ENCODE peak calls at places on chromosomes 16 and 17, in nine cellular contexts. Q is AG10803, A is GM20000, L is body of pancreas, W is heart right ventricle, U is fibroblast of lung, K is AG04450, T is natural killer cell, D is glutamatergic neuron. V is an unnamed sample.

GRCh38 chr17:1438593-1439083 is 17.4 kb downstream of the CRK start:
- DNase-seq in Q (peak), A (no peak), L (no peak), W (no peak), U (peak), K (peak), T (no peak), D (no peak), V (no peak)

GRCh38 chr17:9329251-9329921 is 246.2 kb downstream of the STX8 start:
- DNase-seq in Q (no peak), A (no peak), L (no peak), W (peak), U (no peak), K (no peak), T (no peak), D (peak), V (no peak)

GRCh38 chr17:61201211-61201610 is 198.4 kb upstream of the TBX2 start:
- DNase-seq in Q (peak), A (no peak), L (no peak), W (no peak), U (peak), K (peak), T (no peak), D (no peak), V (no peak)

GRCh38 chr16:12538667-12539081 is 265.0 kb downstream of the CPPED1 start:
- DNase-seq in Q (peak), A (no peak), L (no peak), W (no peak), U (no peak), K (no peak), T (no peak), D (no peak), V (peak)

GRCh38 chr17:43655702-43656275 is 5.9 kb downstream of the MEOX1 start:
- DNase-seq in Q (no peak), A (no peak), L (no peak), W (no peak), U (peak), K (no peak), T (no peak), D (no peak), V (no peak)

GRCh38 chr17:77332981-77333685 is 192.4 kb downstream of the SEC14L1 start:
- DNase-seq in Q (peak), A (no peak), L (peak), W (no peak), U (peak), K (no peak), T (peak), D (no peak), V (peak)

GRCh38 chr16:4501071-4501478 is 24.9 kb downstream of the HMOX2 start:
- DNase-seq in Q (peak), A (no peak), L (peak), W (no peak), U (peak), K (no peak), T (no peak), D (no peak), V (no peak)

GRCh38 chr17:47230864-47231263 is 21.7 kb downstream of the MYL4 start:
- DNase-seq in Q (no peak), A (no peak), L (no peak), W (no peak), U (no peak), K (no peak), T (no peak), D (no peak), V (no peak)

GRCh38 chr17:75501378-75502071 is 13.8 kb downstream of the CASKIN2 start:
- DNase-seq in Q (no peak), A (no peak), L (no peak), W (no peak), U (no peak), K (no peak), T (no peak), D (no peak), V (no peak)

GRCh38 chr17:60391419-60392041 is 403 bp downstream of the USP32 start:
- DNase-seq in Q (peak), A (no peak), L (no peak), W (no peak), U (peak), K (no peak), T (no peak), D (peak), V (peak)

GRCh38 chr16:523097-523741 is 4.3 kb upstream of the CAPN15 start:
- DNase-seq in Q (no peak), A (no peak), L (no peak), W (no peak), U (no peak), K (no peak), T (no peak), D (no peak), V (no peak)

GRCh38 chr16:522320-523096 is 5.0 kb upstream of the CAPN15 start:
- DNase-seq in Q (no peak), A (no peak), L (no peak), W (no peak), U (no peak), K (no peak), T (no peak), D (no peak), V (no peak)

GRCh38 chr16:519841-520687 is 7.4 kb upstream of the CAPN15 start:
- DNase-seq in Q (no peak), A (no peak), L (no peak), W (no peak), U (no peak), K (no peak), T (no peak), D (no peak), V (no peak)

GRCh38 chr16:520847-521246 is 6.7 kb upstream of the CAPN15 start:
- DNase-seq in Q (no peak), A (no peak), L (no peak), W (no peak), U (no peak), K (no peak), T (no peak), D (no peak), V (no peak)

GRCh38 chr16:521381-522210 is 5.9 kb upstream of the CAPN15 start:
- DNase-seq in Q (no peak), A (no peak), L (no peak), W (no peak), U (no peak), K (no peak), T (no peak), D (no peak), V (no peak)
- TF ChIP-seq CTCF in Q (peak), A (no peak), L (no peak), W (no peak), U (no peak), K (no peak), T (no peak), D (no peak), V (no peak)

GRCh38 chr17:49616546-49617205 is 41.0 kb downstream of the NXPH3 start:
- DNase-seq in Q (peak), A (no peak), L (peak), W (peak), U (peak), K (no peak), T (no peak), D (no peak), V (no peak)

GRCh38 chr17:49612721-49613120 is 37.0 kb downstream of the NXPH3 start:
- DNase-seq in Q (no peak), A (no peak), L (no peak), W (no peak), U (no peak), K (no peak), T (no peak), D (no peak), V (no peak)

GRCh38 chr17:49618112-49618611 is 42.5 kb downstream of the NXPH3 start:
- DNase-seq in Q (no peak), A (no peak), L (no peak), W (no peak), U (no peak), K (no peak), T (no peak), D (no peak), V (no peak)

GRCh38 chr17:49610883-49611584 is 35.4 kb downstream of the NXPH3 start:
- DNase-seq in Q (peak), A (no peak), L (peak), W (no peak), U (no peak), K (no peak), T (no peak), D (no peak), V (no peak)

GRCh38 chr17:49616086-49616485 is 40.4 kb downstream of the NXPH3 start:
- DNase-seq in Q (no peak), A (no peak), L (no peak), W (no peak), U (no peak), K (no peak), T (no peak), D (no peak), V (no peak)
- TF ChIP-seq CTCF in Q (peak), A (no peak), L (no peak), W (peak), U (peak), K (peak), T (no peak), D (no peak), V (peak)

GRCh38 chr17:82297804-82298537 is 19.4 kb downstream of the CD7 start:
- DNase-seq in Q (peak), A (peak), L (peak), W (peak), U (peak), K (peak), T (peak), D (no peak), V (peak)
- TF ChIP-seq CTCF in Q (no peak), A (no peak), L (no peak), W (no peak), U (no peak), K (no peak), T (no peak), D (no peak), V (no peak)

GRCh38 chr17:82238562-82239201 is 9.8 kb downstream of the SLC16A3 start:
- DNase-seq in Q (peak), A (peak), L (no peak), W (peak), U (peak), K (no peak), T (no peak), D (no peak), V (peak)

GRCh38 chr17:82240506-82241182 is 11.8 kb downstream of the SLC16A3 start:
- DNase-seq in Q (no peak), A (no peak), L (no peak), W (no peak), U (no peak), K (no peak), T (no peak), D (no peak), V (no peak)

GRCh38 chr17:82239401-82239925 is 10.6 kb downstream of the SLC16A3 start:
- DNase-seq in Q (no peak), A (no peak), L (no peak), W (no peak), U (no peak), K (no peak), T (no peak), D (no peak), V (no peak)

GRCh38 chr17:82241183-82241925 is 12.5 kb downstream of the SLC16A3 start:
- DNase-seq in Q (peak), A (no peak), L (no peak), W (peak), U (peak), K (no peak), T (peak), D (no peak), V (no peak)

DNA sequence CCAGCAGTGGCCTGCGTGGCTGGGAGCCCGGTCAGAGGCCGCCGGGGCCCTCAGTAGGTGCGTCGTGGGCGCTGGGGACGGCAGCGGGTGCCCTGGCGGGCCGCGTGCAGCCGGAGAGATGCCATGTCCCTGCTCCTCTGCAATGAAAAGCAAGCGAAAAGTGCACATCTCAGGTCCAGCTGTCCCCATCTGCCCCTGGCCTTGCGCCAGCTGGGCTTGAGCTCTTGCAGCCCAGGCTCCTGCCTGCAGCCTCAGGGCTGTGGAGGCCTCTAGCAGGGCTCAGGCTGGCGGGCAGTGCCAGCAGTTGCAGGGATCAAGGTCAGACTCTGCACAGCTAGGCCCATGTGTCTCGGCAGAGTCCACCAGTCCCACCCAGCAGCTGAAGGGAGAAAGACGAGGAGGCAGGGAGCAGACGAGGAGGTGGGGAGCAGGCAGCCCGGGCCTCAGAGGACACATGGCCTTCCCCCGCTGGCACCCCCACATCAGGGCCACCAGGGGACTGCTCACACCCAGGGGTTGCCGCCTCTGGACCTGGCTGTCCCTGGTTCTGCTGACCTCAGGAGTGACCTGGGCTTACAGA is 11.2 kb downstream of the SLC16A3 start:
- DNase-seq in Q (no peak), A (no peak), L (no peak), W (no peak), U (no peak), K (no peak), T (no peak), D (no peak), V (no peak)
- TF ChIP-seq CTCF in Q (no peak), A (no peak), L (no peak), W (no peak), U (no peak), K (no peak), T (no peak), D (no peak), V (no peak)

DNA sequence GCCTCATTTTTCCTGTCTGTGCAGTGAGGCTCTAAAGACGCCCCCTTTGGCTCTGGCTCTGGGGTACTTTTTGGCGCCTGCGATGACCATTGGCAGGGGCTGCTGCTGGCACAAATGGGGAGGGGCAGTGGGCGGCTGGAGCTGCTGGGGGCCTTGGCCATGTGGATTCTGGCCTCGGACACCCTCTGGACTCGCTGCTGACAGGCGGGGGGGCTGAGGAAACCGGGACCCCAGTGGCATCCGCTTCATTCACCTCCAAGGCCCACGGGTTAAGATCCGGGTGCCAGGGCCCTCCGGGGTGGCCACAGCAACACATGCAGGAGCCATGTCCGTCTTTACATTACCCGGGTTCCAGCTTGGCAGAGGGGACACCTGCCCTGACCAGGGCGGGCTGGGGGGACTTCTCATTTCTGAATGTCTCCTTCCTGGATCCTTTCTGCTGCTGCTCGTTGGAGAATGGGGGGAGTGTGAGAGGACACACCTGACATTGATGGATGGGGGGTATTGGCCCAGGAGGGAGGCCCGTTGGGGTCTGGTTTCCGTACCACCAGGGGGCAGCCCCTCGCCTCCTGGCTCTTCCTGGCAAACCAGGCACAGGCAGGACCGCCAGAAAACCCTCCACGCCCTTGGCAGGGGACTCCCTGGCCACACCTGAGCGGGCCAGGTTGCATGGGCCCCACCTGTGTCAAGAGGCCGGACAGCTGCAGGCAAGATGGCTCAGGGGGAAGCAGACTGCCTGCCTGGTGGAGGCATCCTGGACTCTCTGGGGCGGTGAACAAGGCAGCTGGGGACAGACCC is 21.8 kb downstream of the GSE1 start:
- DNase-seq in Q (no peak), A (no peak), L (no peak), W (no peak), U (no peak), K (no peak), T (no peak), D (no peak), V (no peak)
- TF ChIP-seq CTCF in Q (no peak), A (no peak), L (no peak), W (no peak), U (no peak), K (peak), T (no peak), D (peak), V (peak)

DNA sequence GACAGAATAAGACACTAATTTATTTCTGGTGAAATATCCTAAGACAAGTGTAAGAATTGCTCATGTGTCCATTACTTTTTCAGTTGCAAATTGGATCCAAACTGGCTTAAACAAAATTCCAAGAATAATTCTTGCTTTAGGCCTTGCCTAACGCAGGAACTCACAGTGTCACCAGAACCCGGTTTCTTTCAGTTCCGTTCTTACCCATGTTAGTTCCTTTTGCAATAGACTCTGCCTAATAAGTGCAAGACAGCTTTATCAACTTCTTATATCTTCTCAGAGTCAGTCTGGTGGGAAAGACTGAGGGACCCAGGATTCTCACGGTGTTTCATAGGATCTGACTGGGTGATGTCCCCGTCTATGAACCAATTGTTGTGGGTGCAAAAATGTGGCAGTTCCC is 24.7 kb downstream of the GDE1 start:
- DNase-seq in Q (no peak), A (no peak), L (no peak), W (no peak), U (no peak), K (no peak), T (no peak), D (no peak), V (no peak)
- TF ChIP-seq CTCF in Q (no peak), A (no peak), L (no peak), W (no peak), U (no peak), K (no peak), T (no peak), D (no peak), V (no peak)

DNA sequence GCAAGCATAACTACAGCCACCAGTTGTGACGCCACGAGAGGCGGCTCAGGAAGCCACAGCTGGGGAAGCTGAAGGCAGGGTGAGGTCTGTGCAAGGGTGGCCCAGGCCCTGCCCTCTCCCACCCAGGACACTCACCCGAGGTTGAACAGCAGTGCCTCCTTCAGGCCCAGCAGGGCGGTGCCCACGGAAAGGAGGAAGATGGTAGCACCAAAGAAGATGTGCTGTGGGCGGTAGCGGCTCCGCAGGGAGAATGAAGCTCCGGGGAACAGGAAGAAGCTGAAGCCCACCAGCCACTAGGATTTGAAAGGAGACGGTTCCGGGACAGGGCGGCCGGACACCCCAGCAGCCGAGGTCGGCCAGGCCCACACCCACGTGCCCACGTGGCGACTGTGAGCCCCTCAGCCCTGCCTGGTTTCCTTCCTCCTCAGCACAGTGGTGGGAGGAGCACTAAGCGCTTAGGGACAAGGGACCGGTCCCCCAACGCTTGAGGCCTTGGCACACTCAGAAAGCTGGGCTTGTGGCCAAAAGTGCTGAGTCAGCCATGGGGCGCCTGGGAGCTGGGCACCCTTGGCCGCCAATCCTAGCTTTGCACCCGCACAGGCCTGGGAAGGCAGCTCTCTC is 11.0 kb downstream of the CYB561 start:
- DNase-seq in Q (no peak), A (no peak), L (peak), W (peak), U (peak), K (no peak), T (peak), D (no peak), V (peak)
- TF ChIP-seq CTCF in Q (peak), A (no peak), L (no peak), W (peak), U (no peak), K (peak), T (peak), D (peak), V (peak)

DNA sequence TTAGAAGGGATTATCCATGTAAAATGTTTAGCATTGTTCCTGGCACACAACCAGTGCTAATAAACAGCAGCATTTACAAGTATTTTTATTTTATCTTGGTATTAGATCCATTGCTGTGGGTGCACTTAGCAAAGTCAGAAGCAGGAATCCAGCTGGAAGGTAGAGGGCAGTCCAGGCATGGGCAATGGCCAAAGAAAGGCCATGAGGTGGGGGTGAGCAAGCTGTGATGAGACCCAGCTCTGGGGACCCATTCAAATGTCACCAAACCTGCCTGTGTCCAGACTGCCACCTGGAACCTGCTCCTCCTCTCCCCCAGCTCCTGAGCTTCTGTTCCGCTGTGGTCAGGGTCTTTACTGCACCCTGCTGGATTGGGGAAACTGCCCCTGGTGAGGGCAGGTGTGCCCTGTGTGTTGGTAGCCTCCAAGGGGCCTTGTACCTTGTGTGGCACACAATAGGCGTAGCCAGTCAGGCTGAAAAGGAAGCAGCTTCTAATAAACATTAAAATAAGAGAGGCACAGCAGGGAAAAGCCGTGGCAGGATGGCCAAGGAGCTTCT is 118.0 kb upstream of the CRHR1 start:
- DNase-seq in Q (no peak), A (no peak), L (no peak), W (no peak), U (no peak), K (no peak), T (no peak), D (no peak), V (no peak)
- TF ChIP-seq CTCF in Q (no peak), A (no peak), L (no peak), W (no peak), U (no peak), K (no peak), T (no peak), D (no peak), V (no peak)

GRCh38 chr17:14198013-14198412 is 38.6 kb downstream of the CDRT15 start:
- DNase-seq in Q (no peak), A (peak), L (peak), W (peak), U (no peak), K (no peak), T (no peak), D (peak), V (no peak)
- TF ChIP-seq CTCF in Q (no peak), A (no peak), L (no peak), W (no peak), U (no peak), K (no peak), T (no peak), D (no peak), V (no peak)

V was measured in A673.